ENCODE peak calls at places on chromosomes 1 and 21, in eight cellular contexts. One of them, this sample, is unnamed.

GRCh38 chr1:94772230-94772641 is 47.9 kb upstream of the SLC44A3 start:
- ATAC-seq in naive thymus-derived CD4-positive, alpha-beta T cell: no peak
- ATAC-seq in pancreas: peak
- ATAC-seq in PC-3: no peak
- ATAC-seq in upper lobe of left lung: peak
- ATAC-seq in HCT116: no peak
- ATAC-seq in left lung: peak
- ATAC-seq in CD4-positive, alpha-beta T cell: no peak
- ATAC-seq in this sample: no peak

GRCh38 chr1:154448271-154448905 is 43.2 kb downstream of the IL6R start:
- ATAC-seq in naive thymus-derived CD4-positive, alpha-beta T cell: no peak
- ATAC-seq in pancreas: no peak
- ATAC-seq in PC-3: no peak
- ATAC-seq in upper lobe of left lung: peak
- ATAC-seq in HCT116: no peak
- ATAC-seq in left lung: no peak
- ATAC-seq in CD4-positive, alpha-beta T cell: no peak
- ATAC-seq in this sample: peak

GRCh38 chr1:186792870-186793581 is 35.7 kb upstream of the PLA2G4A start:
- ATAC-seq in naive thymus-derived CD4-positive, alpha-beta T cell: peak
- ATAC-seq in pancreas: no peak
- ATAC-seq in PC-3: peak
- ATAC-seq in upper lobe of left lung: no peak
- ATAC-seq in HCT116: no peak
- ATAC-seq in left lung: no peak
- ATAC-seq in CD4-positive, alpha-beta T cell: no peak
- ATAC-seq in this sample: no peak

GRCh38 chr1:17046043-17046657 is 7.7 kb downstream of the SDHB start:
- ATAC-seq in naive thymus-derived CD4-positive, alpha-beta T cell: peak
- ATAC-seq in pancreas: peak
- ATAC-seq in PC-3: no peak
- ATAC-seq in upper lobe of left lung: peak
- ATAC-seq in HCT116: peak
- ATAC-seq in left lung: peak
- ATAC-seq in CD4-positive, alpha-beta T cell: peak
- ATAC-seq in this sample: peak

GRCh38 chr1:168834225-168834872 is 105.3 kb upstream of the DPT start:
- ATAC-seq in naive thymus-derived CD4-positive, alpha-beta T cell: no peak
- ATAC-seq in pancreas: peak
- ATAC-seq in PC-3: no peak
- ATAC-seq in upper lobe of left lung: peak
- ATAC-seq in HCT116: no peak
- ATAC-seq in left lung: peak
- ATAC-seq in CD4-positive, alpha-beta T cell: no peak
- ATAC-seq in this sample: no peak

GRCh38 chr1:159845751-159846531 is 16.5 kb downstream of the VSIG8 start:
- ATAC-seq in naive thymus-derived CD4-positive, alpha-beta T cell: no peak
- ATAC-seq in pancreas: no peak
- ATAC-seq in PC-3: no peak
- ATAC-seq in upper lobe of left lung: no peak
- ATAC-seq in HCT116: no peak
- ATAC-seq in left lung: no peak
- ATAC-seq in CD4-positive, alpha-beta T cell: no peak
- ATAC-seq in this sample: no peak

GRCh38 chr1:1968767-1969504 is 34.6 kb downstream of the CFAP74 start:
- ATAC-seq in naive thymus-derived CD4-positive, alpha-beta T cell: no peak
- ATAC-seq in pancreas: no peak
- ATAC-seq in PC-3: peak
- ATAC-seq in upper lobe of left lung: no peak
- ATAC-seq in HCT116: peak
- ATAC-seq in left lung: peak
- ATAC-seq in CD4-positive, alpha-beta T cell: no peak
- ATAC-seq in this sample: no peak

GRCh38 chr1:15965228-15965767 is 10.6 kb downstream of the ZBTB17 start:
- ATAC-seq in naive thymus-derived CD4-positive, alpha-beta T cell: no peak
- ATAC-seq in pancreas: no peak
- ATAC-seq in PC-3: no peak
- ATAC-seq in upper lobe of left lung: peak
- ATAC-seq in HCT116: no peak
- ATAC-seq in left lung: peak
- ATAC-seq in CD4-positive, alpha-beta T cell: no peak
- ATAC-seq in this sample: peak

GRCh38 chr21:27425574-27425973 is 458.7 kb upstream of the ADAMTS5 start:
- ATAC-seq in naive thymus-derived CD4-positive, alpha-beta T cell: no peak
- ATAC-seq in pancreas: no peak
- ATAC-seq in PC-3: no peak
- ATAC-seq in upper lobe of left lung: no peak
- ATAC-seq in HCT116: no peak
- ATAC-seq in left lung: no peak
- ATAC-seq in CD4-positive, alpha-beta T cell: no peak
- ATAC-seq in this sample: no peak

GRCh38 chr1:53957231-53957818 is 11.2 kb downstream of the LRRC42 start:
- ATAC-seq in naive thymus-derived CD4-positive, alpha-beta T cell: no peak
- ATAC-seq in pancreas: no peak
- ATAC-seq in PC-3: peak
- ATAC-seq in upper lobe of left lung: peak
- ATAC-seq in HCT116: peak
- ATAC-seq in left lung: peak
- ATAC-seq in CD4-positive, alpha-beta T cell: no peak
- ATAC-seq in this sample: peak

GRCh38 chr1:248862695-248863010 is 3.8 kb upstream of the ZNF692 start:
- ATAC-seq in naive thymus-derived CD4-positive, alpha-beta T cell: peak
- ATAC-seq in pancreas: no peak
- ATAC-seq in PC-3: no peak
- ATAC-seq in upper lobe of left lung: no peak
- ATAC-seq in HCT116: no peak
- ATAC-seq in left lung: no peak
- ATAC-seq in CD4-positive, alpha-beta T cell: peak
- ATAC-seq in this sample: no peak

GRCh38 chr1:34597877-34598514 is 156.9 kb upstream of the GJB5 start:
- ATAC-seq in naive thymus-derived CD4-positive, alpha-beta T cell: no peak
- ATAC-seq in pancreas: no peak
- ATAC-seq in PC-3: peak
- ATAC-seq in upper lobe of left lung: peak
- ATAC-seq in HCT116: peak
- ATAC-seq in left lung: peak
- ATAC-seq in CD4-positive, alpha-beta T cell: no peak
- ATAC-seq in this sample: no peak

GRCh38 chr1:46991083-46991923 is 32.2 kb upstream of the CYP4X1 start:
- ATAC-seq in naive thymus-derived CD4-positive, alpha-beta T cell: no peak
- ATAC-seq in pancreas: no peak
- ATAC-seq in PC-3: peak
- ATAC-seq in upper lobe of left lung: peak
- ATAC-seq in HCT116: peak
- ATAC-seq in left lung: peak
- ATAC-seq in CD4-positive, alpha-beta T cell: no peak
- ATAC-seq in this sample: no peak

GRCh38 chr1:22491995-22492726 is 40.5 kb downstream of the ZBTB40 start:
- ATAC-seq in naive thymus-derived CD4-positive, alpha-beta T cell: no peak
- ATAC-seq in pancreas: no peak
- ATAC-seq in PC-3: no peak
- ATAC-seq in upper lobe of left lung: peak
- ATAC-seq in HCT116: no peak
- ATAC-seq in left lung: no peak
- ATAC-seq in CD4-positive, alpha-beta T cell: no peak
- ATAC-seq in this sample: no peak

DNA sequence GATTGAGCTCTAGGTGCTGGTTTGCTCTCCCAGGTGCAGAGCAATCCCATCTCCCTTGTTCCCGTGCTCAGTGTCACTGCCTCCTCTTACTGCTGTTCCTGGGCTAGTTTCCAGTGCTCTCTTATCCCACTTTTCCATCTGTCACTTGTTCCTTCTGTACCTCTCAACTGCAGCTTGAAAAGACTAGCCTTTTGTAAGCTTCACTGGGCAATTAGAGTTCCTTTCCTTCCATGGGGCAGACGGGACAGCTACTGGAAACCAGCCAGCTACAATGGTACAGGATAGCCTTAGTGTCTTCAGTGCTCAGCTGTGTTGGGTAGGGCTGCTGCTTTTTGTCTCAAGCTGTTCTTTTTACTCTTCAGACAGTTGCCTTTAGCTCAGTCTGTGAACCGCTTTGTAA is 31.6 kb downstream of the AGT start:
- ATAC-seq in naive thymus-derived CD4-positive, alpha-beta T cell: no peak
- ATAC-seq in pancreas: no peak
- ATAC-seq in PC-3: no peak
- ATAC-seq in upper lobe of left lung: no peak
- ATAC-seq in HCT116: no peak
- ATAC-seq in left lung: peak
- ATAC-seq in CD4-positive, alpha-beta T cell: no peak
- ATAC-seq in this sample: no peak
- H3K27ac ChIP-seq in naive thymus-derived CD4-positive, alpha-beta T cell: no peak
- H3K27ac ChIP-seq in pancreas: no peak
- H3K27ac ChIP-seq in PC-3: peak
- H3K27ac ChIP-seq in upper lobe of left lung: no peak
- H3K27ac ChIP-seq in HCT116: peak
- H3K27ac ChIP-seq in left lung: no peak
- H3K27ac ChIP-seq in CD4-positive, alpha-beta T cell: no peak
- H3K27ac ChIP-seq in this sample: no peak

DNA sequence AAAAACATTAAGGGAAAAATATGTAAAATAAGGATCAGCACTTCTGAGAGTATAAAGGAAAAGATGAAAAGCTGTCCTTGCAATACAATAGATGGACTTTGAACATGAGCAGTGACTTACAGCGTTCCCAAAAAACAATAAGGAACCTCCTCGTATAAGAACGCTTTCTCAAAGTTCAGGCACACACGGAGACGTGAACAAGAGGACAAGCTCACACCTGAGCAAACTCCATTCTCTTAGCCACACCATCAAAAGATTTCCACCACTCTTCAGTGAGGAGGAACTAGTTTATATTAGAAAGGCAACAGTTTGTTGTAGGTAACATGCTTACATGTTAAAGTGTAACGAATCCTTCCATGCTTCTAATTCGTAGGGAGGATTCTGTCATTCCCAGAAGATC is 37.2 kb upstream of the ATP1A1 start:
- ATAC-seq in naive thymus-derived CD4-positive, alpha-beta T cell: no peak
- ATAC-seq in pancreas: no peak
- ATAC-seq in PC-3: no peak
- ATAC-seq in upper lobe of left lung: no peak
- ATAC-seq in HCT116: no peak
- ATAC-seq in left lung: no peak
- ATAC-seq in CD4-positive, alpha-beta T cell: no peak
- ATAC-seq in this sample: no peak
- H3K27ac ChIP-seq in naive thymus-derived CD4-positive, alpha-beta T cell: no peak
- H3K27ac ChIP-seq in pancreas: no peak
- H3K27ac ChIP-seq in PC-3: no peak
- H3K27ac ChIP-seq in upper lobe of left lung: no peak
- H3K27ac ChIP-seq in HCT116: no peak
- H3K27ac ChIP-seq in left lung: no peak
- H3K27ac ChIP-seq in CD4-positive, alpha-beta T cell: no peak
- H3K27ac ChIP-seq in this sample: no peak

GRCh38 chr1:109083495-109083894 is 7.1 kb upstream of the TMEM167B start:
- ATAC-seq in naive thymus-derived CD4-positive, alpha-beta T cell: no peak
- ATAC-seq in pancreas: no peak
- ATAC-seq in PC-3: no peak
- ATAC-seq in upper lobe of left lung: no peak
- ATAC-seq in HCT116: no peak
- ATAC-seq in left lung: no peak
- ATAC-seq in CD4-positive, alpha-beta T cell: no peak
- ATAC-seq in this sample: no peak

GRCh38 chr1:109080441-109081082 is 4.8 kb upstream of the TAF13 start:
- ATAC-seq in naive thymus-derived CD4-positive, alpha-beta T cell: no peak
- ATAC-seq in pancreas: no peak
- ATAC-seq in PC-3: no peak
- ATAC-seq in upper lobe of left lung: no peak
- ATAC-seq in HCT116: no peak
- ATAC-seq in left lung: no peak
- ATAC-seq in CD4-positive, alpha-beta T cell: no peak
- ATAC-seq in this sample: no peak

GRCh38 chr1:109078317-109078716 is 2.5 kb upstream of the TAF13 start:
- ATAC-seq in naive thymus-derived CD4-positive, alpha-beta T cell: no peak
- ATAC-seq in pancreas: no peak
- ATAC-seq in PC-3: no peak
- ATAC-seq in upper lobe of left lung: no peak
- ATAC-seq in HCT116: no peak
- ATAC-seq in left lung: no peak
- ATAC-seq in CD4-positive, alpha-beta T cell: no peak
- ATAC-seq in this sample: no peak

GRCh38 chr1:109075531-109076490 is at the start of gene TAF13:
- ATAC-seq in naive thymus-derived CD4-positive, alpha-beta T cell: peak
- ATAC-seq in pancreas: peak
- ATAC-seq in PC-3: peak
- ATAC-seq in upper lobe of left lung: peak
- ATAC-seq in HCT116: peak
- ATAC-seq in left lung: peak
- ATAC-seq in CD4-positive, alpha-beta T cell: peak
- ATAC-seq in this sample: peak

GRCh38 chr1:109079240-109079622 is 3.4 kb upstream of the TAF13 start:
- ATAC-seq in naive thymus-derived CD4-positive, alpha-beta T cell: no peak
- ATAC-seq in pancreas: no peak
- ATAC-seq in PC-3: no peak
- ATAC-seq in upper lobe of left lung: no peak
- ATAC-seq in HCT116: no peak
- ATAC-seq in left lung: no peak
- ATAC-seq in CD4-positive, alpha-beta T cell: no peak
- ATAC-seq in this sample: no peak
- H3K27ac ChIP-seq in naive thymus-derived CD4-positive, alpha-beta T cell: no peak
- H3K27ac ChIP-seq in pancreas: no peak
- H3K27ac ChIP-seq in PC-3: no peak
- H3K27ac ChIP-seq in upper lobe of left lung: no peak
- H3K27ac ChIP-seq in HCT116: peak
- H3K27ac ChIP-seq in left lung: no peak
- H3K27ac ChIP-seq in CD4-positive, alpha-beta T cell: no peak
- H3K27ac ChIP-seq in this sample: peak

DNA sequence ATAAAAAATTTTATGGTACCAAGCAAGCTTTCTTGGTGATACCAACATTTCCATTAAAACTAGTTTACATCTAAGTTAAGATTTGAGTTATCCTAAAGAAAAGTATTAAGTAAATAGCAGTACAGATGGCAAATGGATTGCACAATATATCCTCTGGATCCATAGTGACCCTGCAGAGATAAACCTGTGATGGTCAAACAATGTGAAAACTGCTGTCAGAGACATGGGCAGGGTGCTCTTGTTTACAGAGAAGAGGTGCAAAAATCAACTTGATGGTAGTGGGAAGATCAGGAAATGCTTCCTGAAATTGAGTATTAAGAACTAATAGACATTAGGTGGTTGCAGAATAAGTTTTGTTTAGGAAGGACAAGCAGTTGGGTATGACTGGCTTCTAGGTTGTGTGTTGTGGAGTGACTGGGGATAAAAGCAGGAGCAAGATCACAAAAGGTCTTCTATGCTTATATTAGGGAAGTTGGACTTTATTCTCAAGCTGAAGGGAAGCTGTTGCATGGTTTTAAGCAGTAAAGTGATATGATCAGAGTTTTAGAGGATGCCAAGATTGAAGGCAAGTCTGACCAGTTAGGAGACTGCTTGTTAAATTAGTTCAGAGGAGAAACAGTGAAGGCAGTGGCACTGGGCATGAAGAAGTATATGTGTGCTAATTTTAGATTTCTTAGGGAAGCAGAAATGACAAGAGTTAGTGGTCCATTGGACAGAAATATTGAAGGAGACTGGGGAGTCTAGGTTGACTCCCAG is 10.0 kb downstream of the TTC3 start:
- ATAC-seq in naive thymus-derived CD4-positive, alpha-beta T cell: no peak
- ATAC-seq in pancreas: no peak
- ATAC-seq in PC-3: no peak
- ATAC-seq in upper lobe of left lung: no peak
- ATAC-seq in HCT116: no peak
- ATAC-seq in left lung: no peak
- ATAC-seq in CD4-positive, alpha-beta T cell: no peak
- ATAC-seq in this sample: no peak
- H3K27ac ChIP-seq in naive thymus-derived CD4-positive, alpha-beta T cell: no peak
- H3K27ac ChIP-seq in pancreas: no peak
- H3K27ac ChIP-seq in PC-3: no peak
- H3K27ac ChIP-seq in upper lobe of left lung: no peak
- H3K27ac ChIP-seq in HCT116: no peak
- H3K27ac ChIP-seq in left lung: no peak
- H3K27ac ChIP-seq in CD4-positive, alpha-beta T cell: no peak
- H3K27ac ChIP-seq in this sample: no peak